ENCODE peak calls at places on chromosomes 1 and 21, in ten cellular contexts. X, A, E, D, Z, I, L, K, T and W are unnamed samples.

GRCh38 chr1:202105571-202106339 is 17.0 kb upstream of the GPR37L1 start:
- DNase-seq in X (peak), A (peak), E (no peak), D (peak), Z (no peak), I (no peak), L (no peak), K (no peak), T (peak), W (peak)

GRCh38 chr21:33299181-33299752 is 25.5 kb upstream of the IFNAR1 start:
- DNase-seq in X (no peak), A (no peak), E (no peak), D (no peak), Z (peak), I (peak), L (no peak), K (no peak), T (peak), W (peak)

GRCh38 chr1:175708787-175709186 is 34.6 kb downstream of the TNR start:
- DNase-seq in X (no peak), A (no peak), E (no peak), D (no peak), Z (no peak), I (no peak), L (no peak), K (no peak), T (no peak), W (no peak)

GRCh38 chr1:169970114-169970513 is 76.4 kb upstream of the SCYL3 start:
- DNase-seq in X (no peak), A (no peak), E (no peak), D (no peak), Z (no peak), I (no peak), L (no peak), K (no peak), T (no peak), W (no peak)

GRCh38 chr1:23756676-23757075 is 13.4 kb downstream of the ELOA start:
- DNase-seq in X (no peak), A (peak), E (no peak), D (peak), Z (no peak), I (no peak), L (no peak), K (no peak), T (no peak), W (peak)

GRCh38 chr1:224774378-224774777 is 155.1 kb upstream of the DNAH14 start:
- DNase-seq in X (no peak), A (no peak), E (no peak), D (no peak), Z (no peak), I (no peak), L (no peak), K (no peak), T (no peak), W (no peak)

GRCh38 chr1:111719561-111720239 is 19.5 kb downstream of the INKA2 start:
- DNase-seq in X (no peak), A (peak), E (peak), D (no peak), Z (no peak), I (no peak), L (no peak), K (no peak), T (no peak), W (no peak)

GRCh38 chr1:47231314-47232186 is 475 bp downstream of the TAL1 start:
- DNase-seq in X (no peak), A (peak), E (no peak), D (peak), Z (no peak), I (no peak), L (peak), K (peak), T (no peak), W (no peak)

GRCh38 chr1:44316231-44316759 is 38.8 kb downstream of the ERI3 start:
- DNase-seq in X (peak), A (no peak), E (no peak), D (peak), Z (no peak), I (no peak), L (no peak), K (no peak), T (no peak), W (no peak)

GRCh38 chr1:168234846-168235547 is 9.2 kb downstream of the SFT2D2 start:
- DNase-seq in X (peak), A (peak), E (no peak), D (peak), Z (peak), I (no peak), L (no peak), K (no peak), T (peak), W (peak)

GRCh38 chr1:119046429-119047039 is 58.4 kb upstream of the TBX15 start:
- DNase-seq in X (no peak), A (peak), E (peak), D (peak), Z (no peak), I (no peak), L (no peak), K (peak), T (no peak), W (no peak)

GRCh38 chr1:201648066-201648910 is 109.4 kb downstream of the NAV1 start:
- DNase-seq in X (peak), A (peak), E (peak), D (peak), Z (no peak), I (no peak), L (no peak), K (no peak), T (no peak), W (peak)

GRCh38 chr1:97082160-97082848 is 360.7 kb downstream of the PTBP2 start:
- DNase-seq in X (no peak), A (no peak), E (no peak), D (peak), Z (no peak), I (no peak), L (no peak), K (no peak), T (no peak), W (no peak)

GRCh38 chr1:22846453-22846852 is 126.2 kb downstream of the LACTBL1 start:
- DNase-seq in X (no peak), A (no peak), E (no peak), D (no peak), Z (no peak), I (no peak), L (no peak), K (no peak), T (no peak), W (no peak)

GRCh38 chr1:2837823-2838222 is 36.3 kb upstream of the TTC34 start:
- DNase-seq in X (no peak), A (no peak), E (no peak), D (no peak), Z (no peak), I (no peak), L (no peak), K (no peak), T (no peak), W (no peak)

GRCh38 chr1:36400825-36401601 is 3.3 kb upstream of the LSM10 start:
- DNase-seq in X (no peak), A (peak), E (peak), D (no peak), Z (peak), I (no peak), L (no peak), K (peak), T (no peak), W (no peak)

GRCh38 chr1:178052650-178053461 is 41.0 kb upstream of the RASAL2 start:
- DNase-seq in X (no peak), A (no peak), E (no peak), D (no peak), Z (no peak), I (no peak), L (no peak), K (no peak), T (no peak), W (no peak)

GRCh38 chr1:58983159-58983558 is 199.3 kb upstream of the JUN start:
- DNase-seq in X (no peak), A (no peak), E (no peak), D (no peak), Z (no peak), I (no peak), L (no peak), K (peak), T (no peak), W (no peak)

GRCh38 chr21:31161157-31161556 is 122.9 kb upstream of the KRTAP19-8 start:
- DNase-seq in X (no peak), A (no peak), E (no peak), D (no peak), Z (no peak), I (no peak), L (no peak), K (no peak), T (no peak), W (no peak)

GRCh38 chr1:173868266-173869107 is at the start of gene ZBTB37:
- DNase-seq in X (peak), A (peak), E (peak), D (peak), Z (peak), I (peak), L (peak), K (no peak), T (peak), W (peak)

GRCh38 chr1:18895317-18895716 is 7.0 kb downstream of the ALDH4A1 start:
- DNase-seq in X (no peak), A (no peak), E (no peak), D (no peak), Z (no peak), I (no peak), L (no peak), K (no peak), T (no peak), W (no peak)

GRCh38 chr1:161913482-161914140 is 110.1 kb downstream of the OLFML2B start:
- DNase-seq in X (no peak), A (peak), E (no peak), D (no peak), Z (no peak), I (no peak), L (no peak), K (no peak), T (no peak), W (no peak)

GRCh38 chr1:225691861-225692516 is 39.1 kb upstream of the ENAH start:
- DNase-seq in X (no peak), A (peak), E (no peak), D (peak), Z (no peak), I (no peak), L (no peak), K (no peak), T (no peak), W (peak)

GRCh38 chr1:12196641-12197482 is 30.1 kb downstream of the TNFRSF1B start:
- DNase-seq in X (no peak), A (no peak), E (peak), D (no peak), Z (no peak), I (no peak), L (no peak), K (no peak), T (no peak), W (no peak)

GRCh38 chr1:188140958-188141357 is 1312.2 kb downstream of the PLA2G4A start:
- DNase-seq in X (no peak), A (no peak), E (no peak), D (no peak), Z (no peak), I (no peak), L (no peak), K (no peak), T (no peak), W (no peak)

GRCh38 chr1:21891621-21892479 is 45.3 kb downstream of the HSPG2 start:
- DNase-seq in X (no peak), A (no peak), E (peak), D (no peak), Z (no peak), I (no peak), L (no peak), K (no peak), T (no peak), W (no peak)

GRCh38 chr1:202293620-202294019 is 48.1 kb downstream of the UBE2T start:
- DNase-seq in X (no peak), A (peak), E (no peak), D (peak), Z (no peak), I (no peak), L (no peak), K (no peak), T (no peak), W (no peak)